ENCODE peak calls at places on chromosomes 16 and 17, in seven cellular contexts. Y, D, H, N, J, L and X are unnamed samples.

GRCh38 chr16:19815418-19815817 is 69.2 kb downstream of the GPRC5B start:
- DNase-seq in Y (no peak), D (no peak), H (no peak), N (no peak), J (no peak), L (no peak), X (no peak)

GRCh38 chr16:26521626-26522025 is 545.1 kb upstream of the C16orf82 start:
- DNase-seq in Y (no peak), D (no peak), H (no peak), N (no peak), J (no peak), L (no peak), X (no peak)

GRCh38 chr17:79778504-79779087 is 648 bp downstream of the CBX2 start:
- DNase-seq in Y (no peak), D (no peak), H (no peak), N (peak; percentile 13), J (no peak), L (no peak), X (no peak)

GRCh38 chr17:40547785-40548478 is 17.3 kb downstream of the CCR7 start:
- DNase-seq in Y (no peak), D (no peak), H (no peak), N (no peak), J (no peak), L (no peak), X (no peak)

GRCh38 chr17:35898283-35899070 is 18.3 kb upstream of the CCL5 start:
- DNase-seq in Y (peak; percentile 79), D (peak; percentile 68), H (no peak), N (peak; percentile 10), J (no peak), L (no peak), X (no peak)

GRCh38 chr17:72121164-72122001 is 563 bp downstream of the SOX9 start:
- DNase-seq in Y (peak; percentile 38), D (no peak), H (no peak), N (peak; percentile 63), J (peak; percentile 50), L (no peak), X (no peak)

GRCh38 chr16:346587-346986 is 5.9 kb downstream of the AXIN1 start:
- DNase-seq in Y (no peak), D (no peak), H (no peak), N (no peak), J (no peak), L (no peak), X (no peak)

GRCh38 chr17:82384730-82385429 is 13.3 kb downstream of the UTS2R start:
- DNase-seq in Y (peak; percentile 64), D (no peak), H (no peak), N (peak; percentile 86), J (peak; percentile 50), L (no peak), X (no peak)

GRCh38 chr17:34242553-34242952 is 12.5 kb upstream of the CCL2 start:
- DNase-seq in Y (no peak), D (no peak), H (no peak), N (no peak), J (no peak), L (no peak), X (no peak)

GRCh38 chr17:226773-227580 is 45.5 kb upstream of the DOC2B start:
- DNase-seq in Y (no peak), D (no peak), H (no peak), N (no peak), J (no peak), L (no peak), X (no peak)

GRCh38 chr16:24535827-24536226 is 3.5 kb upstream of the RBBP6 start:
- DNase-seq in Y (no peak), D (no peak), H (no peak), N (no peak), J (no peak), L (no peak), X (no peak)

GRCh38 chr17:82399030-82399429 is 19.1 kb upstream of the HEXD start:
- DNase-seq in Y (no peak), D (no peak), H (no peak), N (no peak), J (peak; percentile 99), L (peak; percentile 80), X (no peak)

GRCh38 chr16:85125570-85126382 is 13.5 kb upstream of the CIBAR2 start:
- DNase-seq in Y (no peak), D (peak; percentile 5), H (no peak), N (no peak), J (no peak), L (no peak), X (no peak)

GRCh38 chr17:234163-235047 is 53.0 kb upstream of the DOC2B start:
- DNase-seq in Y (no peak), D (no peak), H (no peak), N (no peak), J (no peak), L (no peak), X (no peak)

GRCh38 chr17:65362826-65363225 is 198.6 kb downstream of the AXIN2 start:
- DNase-seq in Y (no peak), D (no peak), H (no peak), N (no peak), J (no peak), L (no peak), X (no peak)

GRCh38 chr16:31880322-31880979 is 6.8 kb downstream of the ZNF267 start:
- DNase-seq in Y (peak; percentile 9), D (peak; percentile 51), H (no peak), N (no peak), J (peak; percentile 53), L (no peak), X (no peak)

GRCh38 chr17:58196610-58197009 is 4.1 kb downstream of the EPX start:
- DNase-seq in Y (no peak), D (no peak), H (no peak), N (no peak), J (no peak), L (no peak), X (no peak)

GRCh38 chr17:44200478-44201155 is 933 bp upstream of the ATXN7L3 start:
- DNase-seq in Y (peak; percentile 24), D (peak; percentile 21), H (no peak), N (no peak), J (no peak), L (no peak), X (no peak)

GRCh38 chr17:66789961-66790421 is 44.9 kb upstream of the CACNG5 start:
- DNase-seq in Y (no peak), D (no peak), H (no peak), N (no peak), J (no peak), L (no peak), X (no peak)

GRCh38 chr17:40122944-40123810 is 1.4 kb downstream of the MSL1 start:
- DNase-seq in Y (peak; percentile 59), D (peak; percentile 59), H (no peak), N (peak; percentile 33), J (peak; percentile 34), L (no peak), X (no peak)

GRCh38 chr17:7186241-7186640 is 7.1 kb upstream of the ASGR1 start:
- DNase-seq in Y (no peak), D (no peak), H (no peak), N (no peak), J (no peak), L (no peak), X (no peak)

GRCh38 chr17:80611831-80612230 is 67.2 kb downstream of the RPTOR start:
- DNase-seq in Y (no peak), D (no peak), H (no peak), N (no peak), J (no peak), L (no peak), X (no peak)

GRCh38 chr17:2101448-2102257 is 46.8 kb downstream of the HIC1 start:
- DNase-seq in Y (peak; percentile 98), D (peak; percentile 78), H (peak; percentile 25), N (peak; percentile 21), J (no peak), L (no peak), X (no peak)

GRCh38 chr17:80944326-80944725 is 47.3 kb upstream of the CHMP6 start:
- DNase-seq in Y (no peak), D (no peak), H (no peak), N (no peak), J (no peak), L (no peak), X (no peak)